ENCODE peak calls at places on chromosomes 2 and 18, in nine cellular contexts. G is sigmoid colon, D is right cardiac atrium, F is heart right ventricle, E is pancreas, B is heart left ventricle, V is body of pancreas, M is upper lobe of right lung, C is endothelial cell of umbilical vein. T is an unnamed sample.

GRCh38 chr2:189287982-189288494 is 108.5 kb upstream of the COL5A2 start:
- DNase-seq in E (no peak), V (no peak), B (no peak), F (no peak), C (peak; percentile 82), D (no peak), M (no peak), G (no peak), T (no peak)

GRCh38 chr2:146537477-146537876 is 1307.4 kb upstream of the ACVR2A start:
- DNase-seq in F (no peak), M (no peak), E (no peak), B (no peak), C (no peak), V (no peak), D (no peak), G (no peak), T (no peak)

GRCh38 chr2:36403675-36404230 is 48.2 kb downstream of the CRIM1 start:
- DNase-seq in V (no peak), F (no peak), B (no peak), C (peak; percentile 79), E (no peak), M (no peak), D (no peak), G (no peak), T (no peak)

GRCh38 chr2:127153691-127154158 is 46.8 kb upstream of the BIN1 start:
- DNase-seq in D (no peak), E (no peak), M (no peak), V (no peak), B (no peak), F (no peak), G (peak; percentile 70), C (peak; percentile 86), T (no peak)

GRCh38 chr2:132980304-132980703 is 310.3 kb upstream of the LYPD1 start:
- DNase-seq in V (no peak), D (no peak), C (no peak), G (no peak), F (no peak), B (no peak), M (no peak), E (no peak), T (no peak)

GRCh38 chr2:162184796-162185195 is 32.7 kb upstream of the GCG start:
- DNase-seq in D (no peak), E (no peak), B (no peak), V (no peak), F (no peak), C (peak; percentile 5), M (no peak), G (no peak), T (no peak)

GRCh38 chr2:95298471-95299111 is 1.4 kb downstream of the KCNIP3 start:
- DNase-seq in M (no peak), B (no peak), G (no peak), V (no peak), C (no peak), F (no peak), D (no peak), E (no peak), T (no peak)

GRCh38 chr2:179974743-179975142 is 32.4 kb downstream of the CWC22 start:
- DNase-seq in F (no peak), G (no peak), E (no peak), B (no peak), C (no peak), M (no peak), D (no peak), V (no peak), T (no peak)

GRCh38 chr2:219506153-219506801 is 7.6 kb downstream of the GMPPA start:
- DNase-seq in M (no peak), C (no peak), V (no peak), B (no peak), E (peak; percentile 58), G (no peak), D (no peak), F (no peak), T (no peak)

GRCh38 chr2:142965464-142965863 is 88.0 kb downstream of the KYNU start:
- DNase-seq in D (no peak), E (no peak), C (peak; percentile 53), G (no peak), V (no peak), M (no peak), F (no peak), B (no peak), T (no peak)

GRCh38 chr2:223797811-223798721 is 39.3 kb downstream of the AP1S3 start:
- DNase-seq in D (no peak), C (peak; percentile 73), M (no peak), G (no peak), V (no peak), E (no peak), B (no peak), F (no peak), T (no peak)

GRCh38 chr2:200274116-200275075 is 32.1 kb upstream of the SPATS2L start:
- DNase-seq in M (no peak), E (no peak), D (no peak), C (no peak), F (no peak), B (no peak), V (no peak), G (no peak), T (no peak)

GRCh38 chr18:3383381-3383915 is 66.5 kb upstream of the TGIF1 start:
- DNase-seq in E (no peak), C (no peak), D (no peak), B (no peak), V (no peak), F (no peak), G (no peak), M (no peak), T (no peak)

DNA sequence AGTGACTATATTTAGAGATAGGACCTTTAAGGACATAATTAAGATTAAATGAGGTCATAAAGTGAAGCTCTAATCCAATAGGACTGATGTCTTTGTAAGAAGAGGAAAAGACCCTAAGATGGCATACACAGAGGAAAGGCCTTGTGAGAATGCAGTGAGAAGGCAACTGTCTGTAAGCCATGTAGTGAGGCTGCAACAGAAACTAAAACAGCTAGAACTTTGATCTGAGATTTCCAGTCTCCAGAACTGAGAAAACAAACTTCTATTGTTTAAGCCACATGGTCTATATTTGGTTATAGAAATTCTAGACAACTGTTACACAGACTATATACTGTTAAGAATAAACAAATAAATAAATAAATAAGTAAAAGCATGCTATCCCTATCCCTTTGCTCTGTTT is 276.8 kb downstream of the CNTNAP5 start:
- DNase-seq in C (no peak), E (no peak), G (no peak), M (no peak), D (no peak), B (no peak), F (no peak), V (no peak), T (no peak)
- H3K9me3 ChIP-seq in C (peaks cover 11% of the 10 kb centered on the region), E (no peaks in the 10 kb centered on the region), G (no peaks in the 10 kb centered on the region), M (no peaks in the 10 kb centered on the region), D (no peaks in the 10 kb centered on the region), B (no peaks in the 10 kb centered on the region), F (no peaks in the 10 kb centered on the region), V (no peaks in the 10 kb centered on the region), T (no peaks in the 10 kb centered on the region)

DNA sequence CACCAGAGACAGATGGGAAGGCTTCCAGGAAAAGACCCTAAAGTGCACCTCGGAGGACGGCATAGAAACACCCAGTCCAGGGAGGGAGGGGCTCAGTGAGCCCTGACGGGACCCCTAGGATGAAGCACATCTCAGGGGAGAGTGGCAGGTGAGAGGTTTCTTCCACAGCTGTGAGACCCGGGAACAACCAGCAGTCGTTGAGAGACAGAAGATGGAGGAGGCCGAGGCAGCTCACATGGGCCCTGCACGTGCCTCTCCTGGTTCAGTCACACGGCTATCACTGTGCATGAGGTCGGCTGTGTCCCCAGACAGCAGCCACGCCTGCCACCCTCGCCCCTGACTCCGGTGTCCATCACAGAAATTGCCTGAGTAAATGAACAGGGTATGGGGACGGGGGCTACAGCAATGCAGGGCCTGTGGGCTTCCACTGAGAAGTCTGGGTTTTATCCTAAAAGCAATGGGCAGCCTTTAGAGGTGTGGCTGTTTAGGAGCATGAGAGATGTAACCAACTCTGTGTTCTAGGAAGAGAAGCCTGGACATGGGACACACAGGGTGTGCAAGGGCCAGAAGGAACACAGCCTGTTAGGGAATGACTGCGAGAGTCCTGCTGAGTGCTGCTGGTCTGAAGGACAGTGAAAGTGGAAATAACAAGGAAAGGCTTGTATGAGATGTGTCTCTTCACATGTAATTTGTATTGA is 102.0 kb downstream of the TMEM18 start:
- DNase-seq in F (no peak), E (no peak), C (no peak), G (no peak), B (no peak), V (no peak), D (no peak), M (no peak), T (no peak)
- H3K9me3 ChIP-seq in F (no peaks in the 10 kb centered on the region), E (no peaks in the 10 kb centered on the region), C (peaks cover 2% of the 10 kb centered on the region), G (peaks cover 11% of the 10 kb centered on the region), B (peaks cover 21% of the 10 kb centered on the region), V (no peaks in the 10 kb centered on the region), D (peaks cover 6% of the 10 kb centered on the region), M (no peaks in the 10 kb centered on the region), T (peaks cover 3% of the 10 kb centered on the region)

DNA sequence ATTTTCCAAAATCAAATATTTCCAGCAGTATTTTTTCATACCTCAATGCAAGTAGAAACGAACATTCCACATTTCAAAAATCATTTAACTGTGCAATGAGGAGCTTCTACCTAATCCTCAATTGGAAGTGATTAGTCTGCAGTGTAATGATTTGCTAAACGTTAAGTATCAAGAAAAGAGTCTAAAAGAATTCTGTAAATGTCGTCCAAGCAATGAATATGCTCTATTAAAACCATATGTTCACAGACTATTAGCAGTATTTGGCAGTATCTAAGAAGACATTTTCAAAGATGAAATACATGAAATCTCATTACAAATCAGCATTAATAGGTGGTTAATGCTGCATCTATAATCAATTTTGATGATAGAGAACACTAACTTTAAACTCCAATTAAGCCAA is 15.8 kb downstream of the DYM start:
- DNase-seq in G (no peak), V (no peak), E (no peak), F (no peak), C (no peak), M (no peak), D (no peak), B (no peak), T (no peak)
- H3K9me3 ChIP-seq in G (peaks cover 8% of the 10 kb centered on the region), V (no peaks in the 10 kb centered on the region), E (peaks cover 4% of the 10 kb centered on the region), F (no peaks in the 10 kb centered on the region), C (no peaks in the 10 kb centered on the region), M (peaks cover 16% of the 10 kb centered on the region), D (peaks cover 3% of the 10 kb centered on the region), B (peaks cover 18% of the 10 kb centered on the region), T (no peaks in the 10 kb centered on the region)

GRCh38 chr2:174171686-174172445 is 76.5 kb downstream of the OLA1 start:
- DNase-seq in B (no peak), F (no peak), C (no peak), G (no peak), M (no peak), E (no peak), V (no peak), D (no peak), T (no peak)

GRCh38 chr2:174174741-174175140 is 73.6 kb downstream of the OLA1 start:
- DNase-seq in D (no peak), C (peak; percentile 9), B (no peak), E (no peak), F (no peak), G (no peak), V (no peak), M (no peak), T (no peak)

GRCh38 chr2:174176898-174177297 is 71.4 kb downstream of the OLA1 start:
- DNase-seq in D (no peak), B (no peak), F (no peak), M (no peak), G (no peak), V (no peak), C (no peak), E (no peak), T (no peak)

GRCh38 chr2:174169372-174169771 is 79.0 kb downstream of the OLA1 start:
- DNase-seq in D (no peak), F (no peak), V (no peak), C (no peak), E (no peak), G (no peak), B (no peak), M (no peak), T (no peak)

GRCh38 chr2:174172802-174173355 is 75.5 kb downstream of the OLA1 start:
- DNase-seq in B (no peak), F (no peak), E (no peak), V (no peak), M (no peak), D (no peak), G (no peak), C (no peak), T (no peak)
- H3K9me3 ChIP-seq in B (peaks cover 56% of the 10 kb centered on the region), F (no peaks in the 10 kb centered on the region), E (no peaks in the 10 kb centered on the region), V (no peaks in the 10 kb centered on the region), M (peaks cover 11% of the 10 kb centered on the region), D (peaks cover 2% of the 10 kb centered on the region), G (peaks cover 7% of the 10 kb centered on the region), C (no peaks in the 10 kb centered on the region), T (peaks cover 4% of the 10 kb centered on the region)

T was measured in T-helper 17 cell.